ENCODE peak calls at places on chromosome 2, in four cellular contexts. X is HepG2, H is K562, Z is GM12878. N is an unnamed sample.

GRCh38 chr2:239312741-239313246 is 88.0 kb downstream of the HDAC4 start:
- DNase-seq in X (no peak), H (no peak), Z (no peak), N (no peak)

GRCh38 chr2:227597993-227598392 is 700 bp upstream of the SCYGR2 start:
- DNase-seq in X (peak), Z (no peak), H (no peak), N (no peak)

GRCh38 chr2:19195681-19196080 is 162.7 kb downstream of the OSR1 start:
- DNase-seq in Z (no peak), H (no peak), X (no peak), N (no peak)

GRCh38 chr2:97067279-97068004 is 27.2 kb downstream of the FAHD2B start:
- DNase-seq in X (no peak), Z (no peak), H (no peak), N (no peak)

GRCh38 chr2:27441958-27442281 is 261 bp upstream of the KRTCAP3 start:
- DNase-seq in H (no peak), X (no peak), Z (no peak), N (no peak)

GRCh38 chr2:178205853-178206516 is 11.7 kb downstream of the OSBPL6 start:
- DNase-seq in H (no peak), Z (no peak), X (no peak), N (no peak)

GRCh38 chr2:158128168-158128973 is 26.7 kb downstream of the UPP2 start:
- DNase-seq in Z (no peak), H (no peak), X (peak), N (no peak)

GRCh38 chr2:234953116-234954031 is 1.6 kb downstream of the SH3BP4 start:
- DNase-seq in X (no peak), Z (no peak), H (no peak), N (no peak)

GRCh38 chr2:19435815-19436214 is 77.4 kb upstream of the OSR1 start:
- DNase-seq in H (no peak), X (no peak), Z (no peak), N (no peak)

GRCh38 chr2:231364061-231364460 is 31.4 kb upstream of the B3GNT7 start:
- DNase-seq in X (no peak), H (no peak), Z (no peak), N (no peak)

GRCh38 chr2:240348522-240348921 is 86.9 kb upstream of the GPC1 start:
- DNase-seq in Z (no peak), X (no peak), H (no peak), N (no peak)

GRCh38 chr2:98379311-98380202 is 33.3 kb downstream of the CNGA3 start:
- DNase-seq in Z (no peak), H (no peak), X (no peak), N (no peak)

GRCh38 chr2:156341482-156342251 is 9.1 kb upstream of the NR4A2 start:
- DNase-seq in Z (peak), H (peak), X (peak), N (peak)

GRCh38 chr2:235264121-235264493 is 229.7 kb upstream of the AGAP1 start:
- DNase-seq in Z (no peak), H (no peak), X (no peak), N (no peak)

GRCh38 chr2:200435379-200435778 is 74.5 kb downstream of the KCTD18 start:
- DNase-seq in X (no peak), H (no peak), Z (no peak), N (no peak)

GRCh38 chr2:239321596-239322413 is 79.0 kb downstream of the HDAC4 start:
- DNase-seq in H (no peak), X (no peak), Z (no peak), N (no peak)

GRCh38 chr2:108449410-108450200 is 599 bp downstream of the GCC2 start:
- DNase-seq in H (peak), X (peak), Z (no peak), N (peak)

GRCh38 chr2:109736177-109736827 is 57.8 kb upstream of the RGPD5 start:
- DNase-seq in H (no peak), Z (no peak), X (peak), N (peak)

GRCh38 chr2:44981714-44982108 is 27.5 kb downstream of the SIX2 start:
- DNase-seq in Z (no peak), H (peak), X (peak), N (peak)

GRCh38 chr2:54709341-54709809 is 14.1 kb upstream of the EML6 start:
- DNase-seq in H (no peak), X (no peak), Z (no peak), N (no peak)

GRCh38 chr2:14459927-14460326 is 172.6 kb upstream of the LRATD1 start:
- DNase-seq in X (no peak), Z (no peak), H (no peak), N (no peak)

GRCh38 chr2:56001992-56002391 is 78.4 kb upstream of the EFEMP1 start:
- DNase-seq in H (no peak), X (no peak), Z (no peak), N (no peak)

GRCh38 chr2:180742809-180743208 is 237.6 kb upstream of the UBE2E3 start:
- DNase-seq in H (no peak), X (peak), Z (no peak), N (no peak)

DNA sequence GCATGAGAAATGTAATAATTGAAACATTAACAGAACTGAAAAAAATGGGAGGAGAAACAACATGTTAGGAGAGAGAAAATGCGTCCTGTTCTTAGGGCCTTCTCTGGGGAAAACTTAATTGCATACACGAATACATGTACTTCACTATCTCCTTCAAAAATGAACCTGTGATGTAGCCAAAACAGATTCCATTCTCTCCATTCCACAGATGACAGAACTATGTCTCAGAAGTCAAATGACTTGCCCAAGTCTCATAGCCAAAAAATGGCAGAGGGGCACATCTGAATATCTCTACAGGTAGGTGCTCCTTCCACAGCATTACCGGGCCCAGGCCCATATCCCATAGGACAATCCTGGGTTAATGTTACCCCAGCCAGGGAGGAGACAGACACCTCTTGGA is 3.9 kb upstream of the DCTN1 start:
- DNase-seq in Z (no peak), X (no peak), H (no peak), N (no peak)
- TF ChIP-seq FOXM1 in Z (no peak), X (no peak), H (no peak), N (no peak)

GRCh38 chr2:204974487-204974886 is 429.2 kb downstream of the PARD3B start:
- DNase-seq in H (no peak), Z (no peak), X (no peak), N (no peak)
- TF ChIP-seq FOXK2 in H (no peak), Z (no peak), X (no peak), N (no peak)

GRCh38 chr2:120611961-120612360 is 123.7 kb upstream of the GLI2 start:
- DNase-seq in X (no peak), H (no peak), Z (no peak), N (no peak)

GRCh38 chr2:120613742-120614481 is 121.8 kb upstream of the GLI2 start:
- DNase-seq in X (no peak), H (no peak), Z (no peak), N (no peak)

GRCh38 chr2:120612471-120612870 is 123.2 kb upstream of the GLI2 start:
- DNase-seq in H (no peak), Z (no peak), X (no peak), N (no peak)

GRCh38 chr2:120611016-120611415 is 124.7 kb upstream of the GLI2 start:
- DNase-seq in X (no peak), Z (no peak), H (no peak), N (no peak)

GRCh38 chr2:120612931-120613330 is 122.7 kb upstream of the GLI2 start:
- DNase-seq in X (no peak), Z (no peak), H (no peak), N (no peak)
- TF ChIP-seq FOXM1 in X (no peak), Z (no peak), H (no peak), N (no peak)

DNA sequence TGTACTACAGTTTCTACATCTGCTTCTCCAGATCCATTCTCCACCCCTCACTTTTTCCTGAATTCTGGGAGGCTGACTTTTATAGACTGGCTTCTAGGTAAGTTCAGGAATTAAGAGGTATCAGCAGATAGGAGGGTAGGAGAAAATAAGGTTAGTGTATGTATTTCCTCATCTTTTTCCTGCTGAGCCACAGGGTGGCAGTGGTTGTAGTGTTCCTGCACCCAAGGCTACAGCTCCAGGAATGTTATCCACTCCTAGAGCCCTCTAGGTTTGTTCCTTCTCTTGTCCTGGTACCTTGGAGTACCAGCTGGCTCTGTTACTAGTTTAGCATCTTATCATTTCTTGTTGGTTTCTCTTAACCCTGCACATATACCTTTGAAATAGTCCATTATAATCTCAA is 40.7 kb upstream of the C2orf66 start:
- DNase-seq in H (no peak), X (peak), Z (no peak), N (peak)
- TF ChIP-seq FOXK2 in H (no peak), X (no peak), Z (no peak), N (no peak)

DNA sequence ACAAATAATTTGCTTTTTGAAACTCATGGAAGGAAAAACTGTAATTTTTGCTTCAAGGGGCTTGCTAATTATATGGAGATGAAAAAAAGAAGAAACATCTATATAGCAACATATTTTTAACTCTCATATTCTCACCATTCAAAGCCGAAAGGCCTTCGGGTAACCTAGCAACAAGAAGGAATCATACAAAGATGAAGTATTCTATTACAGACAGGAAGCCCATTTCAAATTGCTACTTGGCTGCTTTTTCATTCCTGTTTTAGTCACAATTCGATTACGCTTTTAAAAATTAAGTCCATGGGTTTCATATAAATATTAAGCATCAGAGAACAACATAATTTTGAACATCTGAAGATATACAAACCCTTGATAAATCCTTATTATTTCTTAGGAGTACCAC is 39.1 kb upstream of the RNU4ATAC start:
- DNase-seq in H (no peak), Z (no peak), X (no peak), N (no peak)
- TF ChIP-seq FOXM1 in H (no peak), Z (no peak), X (no peak), N (no peak)

DNA sequence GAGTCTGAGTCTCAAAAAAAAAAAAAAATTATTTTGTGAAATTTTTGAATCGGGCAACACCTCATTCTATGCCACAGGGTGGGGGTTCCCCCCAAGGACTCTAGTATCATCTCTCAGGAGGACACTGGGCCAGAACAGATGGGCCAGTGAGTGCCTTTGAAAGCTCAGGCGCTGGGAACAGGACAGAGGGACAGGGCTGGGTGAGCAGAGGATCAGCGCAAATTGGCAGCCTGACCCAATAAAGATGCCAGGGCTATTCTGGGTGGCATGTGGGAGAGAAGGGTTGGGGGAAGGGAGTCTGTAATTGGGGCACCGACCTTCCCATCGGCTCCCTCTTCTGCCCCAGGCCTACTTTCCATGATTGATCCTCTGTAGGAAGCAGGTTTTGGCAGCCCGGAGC is 44.0 kb downstream of the KIF3C start:
- DNase-seq in Z (no peak), X (no peak), H (no peak), N (no peak)
- TF ChIP-seq FOXK2 in Z (no peak), X (no peak), H (no peak), N (no peak)

GRCh38 chr2:46485002-46485401 is 5.6 kb downstream of the TMEM247 start:
- DNase-seq in X (no peak), H (no peak), Z (no peak), N (no peak)
- TF ChIP-seq FOXM1 in X (no peak), H (no peak), Z (no peak), N (no peak)

GRCh38 chr2:205534997-205535396 is 147.3 kb upstream of the NRP2 start:
- DNase-seq in X (no peak), Z (no peak), H (no peak), N (no peak)

GRCh38 chr2:205527801-205528200 is 154.5 kb upstream of the NRP2 start:
- DNase-seq in Z (no peak), X (no peak), H (no peak), N (no peak)

DNA sequence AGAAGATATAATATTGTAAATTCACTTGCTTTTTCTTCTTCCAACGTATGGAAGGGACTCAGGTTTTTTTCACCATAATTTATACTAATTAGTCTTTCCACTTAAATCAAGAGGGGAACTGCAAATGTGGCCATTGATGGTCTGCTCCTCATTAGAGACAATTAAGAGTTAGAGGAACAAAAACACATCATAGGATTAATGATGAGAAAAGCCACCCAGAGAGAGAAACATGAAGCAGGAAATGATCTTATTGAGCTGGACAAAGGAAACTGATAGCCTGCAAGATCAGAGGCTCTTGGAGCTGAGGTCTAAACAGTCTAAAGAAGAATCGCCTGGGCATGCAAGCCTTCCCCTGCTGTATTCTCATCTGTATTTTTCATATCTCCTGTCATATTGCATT is 151.2 kb upstream of the NRP2 start:
- DNase-seq in H (no peak), Z (no peak), X (no peak), N (no peak)
- TF ChIP-seq FOXK2 in H (no peak), Z (no peak), X (no peak), N (no peak)